ENCODE peak calls at places on chromosomes 7 and 10, in ten cellular contexts. C is left ventricle myocardium inferior; Q is OCI-LY7; V is kidney epithelial cell; P is sigmoid colon; O is NB4; J is BJ; S is fibroblast of the aortic adventitia; U is AG10803; E is CD8-positive, alpha-beta T cell. F is an unnamed sample.
A peak's percentile ranks its signal among the peaks of the same experiment; 100 is the strongest.

GRCh38 chr7:138865843-138866242 is 67.8 kb upstream of the ATP6V0A4 start:
- DNase-seq in E (peak; percentile 19), S (no peak), Q (peak; percentile 25), U (no peak), V (no peak), O (peak; percentile 71), P (no peak), J (no peak), C (no peak), F (no peak)

GRCh38 chr7:141097430-141097829 is 23.6 kb downstream of the TMEM178B start:
- DNase-seq in S (peak; percentile 8), Q (peak; percentile 13), C (no peak), O (peak; percentile 44), J (no peak), P (no peak), E (no peak), V (no peak), U (no peak), F (no peak)

GRCh38 chr10:9012312-9012711 is 957.8 kb downstream of the GATA3 start:
- DNase-seq in E (no peak), J (peak; percentile 3), U (no peak), Q (no peak), O (no peak), P (no peak), S (no peak), V (peak; percentile 7), C (no peak), F (no peak)

GRCh38 chr10:9056521-9056920 is 1002.0 kb downstream of the GATA3 start:
- DNase-seq in V (no peak), P (no peak), O (no peak), E (no peak), J (no peak), U (no peak), S (no peak), C (no peak), Q (no peak), F (no peak)

GRCh38 chr7:44590910-44591309 is 8.9 kb upstream of the TMED4 start:
- DNase-seq in V (no peak), U (no peak), Q (no peak), P (no peak), O (no peak), J (no peak), E (no peak), S (peak; percentile 22), C (no peak), F (no peak)

GRCh38 chr7:95972554-95972953 is 200.2 kb downstream of the DYNC1I1 start:
- DNase-seq in P (no peak), J (no peak), C (no peak), S (no peak), E (no peak), Q (no peak), O (no peak), V (no peak), U (no peak), F (no peak)

GRCh38 chr7:265998-266850 is 23.7 kb upstream of the FOXL3 start:
- DNase-seq in Q (no peak), V (no peak), S (no peak), J (no peak), E (no peak), O (no peak), U (no peak), P (no peak), C (no peak), F (no peak)

GRCh38 chr7:45073843-45074737 is 14.7 kb downstream of the NACAD start:
- DNase-seq in V (no peak), P (no peak), O (no peak), U (no peak), Q (no peak), E (no peak), J (no peak), C (peak; percentile 81), S (no peak), F (no peak)

GRCh38 chr10:128125944-128126764 is at the start of gene MKI67:
- DNase-seq in U (peak; percentile 80), C (peak; percentile 78), V (peak; percentile 55), Q (peak; percentile 95), E (peak; percentile 83), O (peak; percentile 96), J (peak; percentile 36), S (peak; percentile 81), P (peak; percentile 81), F (peak; percentile 68)

GRCh38 chr7:44796034-44796503 is 412 bp upstream of the PPIA start:
- DNase-seq in J (no peak), S (peak; percentile 44), O (no peak), Q (peak; percentile 83), U (peak; percentile 44), P (no peak), E (no peak), C (no peak), V (no peak), F (no peak)

GRCh38 chr10:106705576-106706526 is 458.7 kb downstream of the SORCS1 start:
- DNase-seq in O (peak; percentile 67), Q (peak; percentile 56), U (peak; percentile 55), P (peak; percentile 81), C (peak; percentile 19), S (peak; percentile 45), E (no peak), V (no peak), J (no peak), F (no peak)

GRCh38 chr10:13589316-13589715 is 2.6 kb downstream of the PRPF18 start:
- DNase-seq in O (no peak), Q (no peak), J (no peak), S (no peak), U (no peak), C (no peak), V (no peak), E (no peak), P (no peak), F (no peak)

GRCh38 chr7:91201731-91202130 is 62.5 kb upstream of the FZD1 start:
- DNase-seq in O (no peak), P (no peak), Q (no peak), J (no peak), S (no peak), U (no peak), V (no peak), C (no peak), E (no peak), F (no peak)

GRCh38 chr7:88302486-88302885 is 4.2 kb downstream of the STEAP4 start:
- DNase-seq in E (no peak), C (no peak), P (no peak), Q (no peak), J (no peak), U (no peak), S (no peak), V (no peak), O (no peak), F (no peak)

GRCh38 chr7:92778972-92779371 is 57.4 kb downstream of the CDK6 start:
- DNase-seq in J (no peak), S (peak; percentile 92), E (no peak), U (peak; percentile 94), V (no peak), O (peak; percentile 88), Q (peak; percentile 41), C (no peak), P (peak; percentile 85), F (no peak)

DNA sequence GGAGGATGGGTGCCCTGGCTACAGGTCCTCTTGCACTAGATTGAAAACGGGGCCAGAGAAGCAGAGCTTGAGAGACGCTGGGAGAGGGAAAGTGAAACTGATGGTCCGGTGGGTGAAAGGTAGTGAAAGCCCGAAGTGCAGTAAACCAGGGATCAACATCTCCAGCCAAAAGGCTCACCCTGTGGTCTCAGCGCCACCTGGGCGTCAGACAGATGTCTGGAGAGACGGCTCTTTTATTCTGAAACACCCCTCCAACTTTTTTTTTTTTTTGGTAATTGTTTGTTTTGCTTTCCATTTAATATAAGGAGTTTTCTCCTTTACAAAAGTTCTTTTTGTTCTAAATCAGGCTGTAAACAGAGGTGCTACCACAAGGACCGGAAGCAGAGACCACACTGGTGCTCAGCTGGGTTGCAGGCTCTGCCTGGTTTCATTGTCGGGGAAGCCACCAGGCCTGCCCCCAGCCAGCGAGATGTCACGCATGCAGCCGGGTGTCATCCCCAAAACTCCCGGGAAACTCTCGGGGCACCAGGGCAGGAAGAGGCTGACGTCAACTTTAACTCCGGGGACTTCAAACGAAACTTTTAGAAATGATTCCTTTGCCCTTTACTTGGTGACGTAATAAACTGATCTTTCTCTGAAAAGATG is 11.2 kb downstream of the IL2RA start:
- DNase-seq in J (no peak), P (peak; percentile 85), E (peak; percentile 77), S (peak; percentile 67), U (peak; percentile 36), O (peak; percentile 66), Q (peak; percentile 90), C (peak; percentile 46), V (no peak), F (peak; percentile 79)
- TF ChIP-seq CTCF in J (peak; percentile 44), P (no peak), E (peak; percentile 18), S (peak; percentile 34), U (peak; percentile 35), O (no peak), Q (peak; percentile 78), C (peak; percentile 53), V (peak; percentile 9), F (no peak)

DNA sequence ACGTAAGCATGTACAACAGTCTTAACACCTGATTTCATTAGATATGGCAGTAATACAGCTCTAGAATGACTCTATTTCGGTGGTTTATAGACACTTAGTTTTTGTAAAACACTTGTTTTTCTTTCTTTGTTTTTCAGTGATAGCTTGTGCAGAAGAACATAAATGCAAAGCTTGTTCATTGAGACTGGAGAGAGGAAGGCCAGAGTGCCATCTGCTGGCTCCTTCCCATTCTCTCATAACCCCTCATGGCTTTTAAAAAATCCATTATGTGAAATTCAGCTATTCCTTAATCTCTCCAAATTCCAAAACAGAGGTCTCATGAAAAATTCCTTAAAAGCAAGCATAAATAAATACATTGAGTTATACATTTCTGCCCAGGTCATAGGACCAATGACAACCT is 76.3 kb downstream of the CACNB2 start:
- DNase-seq in P (no peak), O (peak; percentile 3), U (peak; percentile 30), V (no peak), Q (no peak), J (no peak), S (peak; percentile 70), E (no peak), C (no peak), F (no peak)
- TF ChIP-seq CTCF in P (peak; percentile 42), O (peak; percentile 16), U (peak; percentile 70), V (peak; percentile 64), Q (peak; percentile 55), J (peak; percentile 56), S (peak; percentile 71), E (no peak), C (peak; percentile 57), F (no peak)

DNA sequence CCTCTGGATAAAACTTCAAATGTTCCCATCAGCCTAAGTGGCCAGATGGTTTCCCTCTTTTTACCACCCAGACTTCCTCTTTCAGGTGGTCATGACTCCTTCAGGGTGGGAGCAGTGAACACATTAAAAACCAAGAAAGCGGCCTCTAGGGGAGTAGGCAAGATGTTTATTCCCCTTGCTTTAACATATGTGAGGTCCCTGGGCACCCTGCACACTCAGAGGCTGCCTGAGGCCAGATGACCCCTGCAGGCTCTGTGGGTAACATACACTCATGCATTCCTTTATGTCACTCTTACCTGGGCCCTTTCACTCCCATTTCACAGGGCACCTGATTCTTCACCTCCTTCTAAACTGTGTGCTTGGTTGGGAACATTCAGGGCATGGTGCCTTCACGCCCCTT is 357.4 kb downstream of the ABCA13 start:
- DNase-seq in U (no peak), E (no peak), J (no peak), S (no peak), O (peak; percentile 57), P (no peak), Q (peak; percentile 3), C (no peak), V (no peak), F (no peak)
- TF ChIP-seq CTCF in U (no peak), E (no peak), J (no peak), S (no peak), O (peak; percentile 9), P (no peak), Q (peak; percentile 18), C (no peak), V (no peak), F (no peak)

GRCh38 chr7:148941598-148942280 is 57.6 kb upstream of the EZH2 start:
- DNase-seq in O (peak; percentile 95), C (peak; percentile 31), P (peak; percentile 74), J (no peak), E (peak; percentile 38), V (no peak), Q (peak; percentile 70), U (peak; percentile 42), S (peak; percentile 37), F (no peak)
- TF ChIP-seq CTCF in O (peak; percentile 60), C (peak; percentile 53), P (peak; percentile 37), J (peak; percentile 47), E (peak; percentile 51), V (peak; percentile 54), Q (peak; percentile 40), U (peak; percentile 58), S (peak; percentile 55), F (no peak)

F was measured in activated B cell treated with CpG ODN at 0.5 μM for 24 hours.